ENCODE peak calls at places on chromosomes 16 and 17, in five cellular contexts. Y, O, W, A and J are unnamed samples.

GRCh38 chr17:78325076-78325712 is 34.7 kb downstream of the SOCS3 start:
- DNase-seq in Y (peak), O (no peak), W (no peak), A (peak), J (no peak)

GRCh38 chr16:64390102-64390501 is 731.8 kb downstream of the CDH11 start:
- DNase-seq in Y (no peak), O (no peak), W (no peak), A (no peak), J (no peak)

GRCh38 chr16:30032083-30032819 is 1.2 kb upstream of the TLCD3B start:
- DNase-seq in Y (peak), O (peak), W (peak), A (peak), J (peak)

GRCh38 chr17:72303787-72304733 is 183.2 kb downstream of the SOX9 start:
- DNase-seq in Y (no peak), O (no peak), W (no peak), A (no peak), J (no peak)

GRCh38 chr16:85524630-85525463 is 88.3 kb upstream of the GSE1 start:
- DNase-seq in Y (peak), O (peak), W (no peak), A (no peak), J (peak)

GRCh38 chr17:29933379-29933778 is 3.4 kb upstream of the SSH2 start:
- DNase-seq in Y (peak), O (no peak), W (no peak), A (peak), J (peak)

GRCh38 chr17:9472541-9472940 is 103.1 kb downstream of the STX8 start:
- DNase-seq in Y (no peak), O (no peak), W (no peak), A (peak), J (no peak)

GRCh38 chr17:57783338-57783742 is 38.2 kb upstream of the CCDC182 start:
- DNase-seq in Y (peak), O (no peak), W (peak), A (peak), J (peak)

DNA sequence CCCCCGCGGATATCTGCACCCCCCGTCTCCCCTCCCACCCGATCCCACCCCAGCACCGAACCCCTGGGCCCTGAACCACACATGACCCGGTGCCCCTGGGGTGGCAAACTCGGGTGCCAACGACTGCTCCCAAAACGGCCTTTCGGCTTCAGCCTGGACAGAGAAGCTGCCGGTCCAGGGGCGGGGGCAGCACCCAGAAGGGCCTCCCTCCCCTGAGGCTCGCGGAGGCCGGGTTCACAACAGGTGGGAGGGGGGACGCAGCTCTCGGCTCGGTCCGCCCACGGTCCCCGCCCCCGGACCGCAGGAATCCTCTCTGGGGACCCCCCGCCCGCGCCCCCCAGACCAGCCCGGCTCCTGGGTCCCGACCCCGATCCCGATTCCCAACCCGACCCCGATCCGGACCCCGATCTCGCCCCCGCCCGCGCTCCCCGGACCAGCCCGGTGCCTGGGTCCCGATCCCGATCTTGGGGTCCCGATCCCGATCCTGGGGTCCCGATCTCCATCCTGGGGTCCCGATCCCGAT is 608 bp downstream of the ABR start:
- DNase-seq in Y (peak), O (peak), W (no peak), A (peak), J (no peak)
- TF ChIP-seq EZH2 in Y (no peak), O (peak), W (no peak), A (no peak), J (no peak)

GRCh38 chr17:48579738-48580543 is 1.8 kb upstream of the HOXB4 start:
- DNase-seq in Y (no peak), O (no peak), W (no peak), A (no peak), J (peak)

GRCh38 chr17:48576479-48577309 is 1.5 kb downstream of the HOXB4 start:
- DNase-seq in Y (peak), O (no peak), W (peak), A (peak), J (peak)

GRCh38 chr17:48577946-48578615 is at the start of gene HOXB4:
- DNase-seq in Y (peak), O (no peak), W (peak), A (peak), J (peak)

GRCh38 chr17:48577330-48577945 is 712 bp downstream of the HOXB4 start:
- DNase-seq in Y (no peak), O (no peak), W (no peak), A (peak), J (peak)

DNA sequence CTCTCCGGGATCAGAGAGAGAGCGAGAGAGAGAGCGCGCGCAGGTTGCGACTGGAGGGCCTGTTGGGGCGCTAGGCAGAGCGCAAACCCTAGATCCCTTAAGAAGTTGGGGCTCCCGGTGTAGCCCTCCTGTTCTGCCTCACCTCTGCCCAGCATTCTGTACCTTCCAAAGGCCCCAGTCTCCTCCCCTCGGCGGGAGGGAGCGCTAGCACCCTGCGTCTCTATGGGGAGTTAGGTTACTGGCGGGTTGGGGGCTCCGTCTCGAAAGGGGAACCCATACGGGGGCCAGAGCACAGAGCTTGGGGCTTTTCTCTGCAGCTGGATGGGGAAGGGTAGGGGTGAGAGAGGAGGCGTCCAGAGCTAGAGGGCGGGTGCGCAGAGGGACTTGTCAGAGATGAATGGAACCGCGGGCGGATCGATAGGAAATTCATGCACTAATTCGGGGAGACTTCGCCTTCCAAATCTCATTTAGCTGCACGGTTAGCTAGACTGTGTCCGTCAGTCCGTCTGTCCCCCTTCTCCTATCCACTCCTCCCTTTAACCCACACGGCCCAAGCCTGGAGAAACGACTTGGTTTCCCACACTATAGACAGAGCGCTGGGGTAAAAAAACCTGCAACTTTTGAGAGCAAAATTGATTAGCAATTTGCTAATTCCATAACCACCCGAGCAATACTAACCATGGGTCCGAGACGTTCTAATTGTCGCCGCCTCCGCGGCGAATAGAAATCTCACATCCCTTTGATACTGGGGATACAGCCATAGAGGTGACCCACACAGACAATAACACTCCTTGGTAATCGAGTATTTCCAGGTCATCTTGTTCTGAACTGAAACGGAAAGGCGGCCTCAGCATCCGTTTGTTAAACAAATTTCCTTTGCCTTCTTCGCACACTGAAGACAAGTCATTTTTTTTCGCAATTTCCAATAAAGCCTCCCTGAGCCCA is 738 bp upstream of the HOXB4 start:
- DNase-seq in Y (no peak), O (no peak), W (peak), A (peak), J (peak)
- TF ChIP-seq EZH2 in Y (peak), O (no peak), W (no peak), A (no peak), J (no peak)

GRCh38 chr16:65621640-65622039 is 499.8 kb upstream of the CDH11 start:
- DNase-seq in Y (no peak), O (no peak), W (no peak), A (no peak), J (no peak)

GRCh38 chr16:65618335-65618734 is 496.5 kb upstream of the CDH11 start:
- DNase-seq in Y (no peak), O (no peak), W (no peak), A (no peak), J (no peak)

GRCh38 chr16:65617421-65617820 is 495.6 kb upstream of the CDH11 start:
- DNase-seq in Y (no peak), O (no peak), W (no peak), A (no peak), J (no peak)

GRCh38 chr16:65618931-65619330 is 497.1 kb upstream of the CDH11 start:
- DNase-seq in Y (no peak), O (no peak), W (no peak), A (no peak), J (no peak)

GRCh38 chr16:65619606-65620005 is 497.7 kb upstream of the CDH11 start:
- DNase-seq in Y (no peak), O (no peak), W (no peak), A (peak), J (no peak)
- TF ChIP-seq EZH2 in Y (no peak), O (no peak), W (no peak), A (no peak), J (no peak)

DNA sequence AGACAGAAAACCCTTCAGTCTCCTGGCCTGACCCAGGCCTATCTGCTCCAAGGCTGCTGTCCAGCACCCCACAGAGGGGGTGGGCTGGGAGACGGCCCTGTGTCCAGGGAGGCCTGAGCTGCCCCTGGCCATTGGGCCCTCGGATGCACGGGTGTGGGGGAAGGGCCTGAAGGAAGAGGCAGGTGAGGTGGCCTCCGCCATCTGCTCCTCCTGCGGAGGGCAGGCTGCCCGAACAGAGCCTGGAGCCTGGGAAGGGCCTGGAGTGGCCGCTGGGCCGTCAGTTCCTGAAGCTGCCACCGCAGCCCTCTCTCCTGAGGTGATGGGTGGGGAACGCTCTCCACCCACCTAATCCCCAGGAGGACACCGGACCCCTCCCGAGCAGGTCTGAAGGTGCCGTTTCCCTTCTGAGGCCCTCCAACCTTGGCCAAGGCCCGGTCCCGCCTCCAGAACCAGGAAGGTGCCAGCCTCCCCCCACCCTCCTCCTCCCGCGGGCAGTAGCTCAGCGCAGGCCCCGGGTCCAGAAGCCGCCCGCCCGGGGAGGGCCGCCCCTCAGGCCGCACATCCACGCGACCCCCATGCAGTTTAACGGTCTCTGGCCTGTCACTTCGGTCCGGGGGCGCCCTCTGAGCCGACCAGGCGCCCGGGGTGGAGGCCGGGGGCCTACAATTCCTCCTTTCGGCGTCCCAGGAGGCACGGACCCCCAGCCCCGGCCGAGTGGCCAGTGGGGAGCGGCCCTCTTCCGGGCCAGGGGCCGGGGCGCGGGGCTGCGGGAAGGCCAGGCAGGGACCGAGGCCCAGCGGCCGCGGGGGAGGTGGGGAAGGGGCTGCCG is 835 bp downstream of the FBXL16 start:
- DNase-seq in Y (peak), O (no peak), W (no peak), A (no peak), J (no peak)
- TF ChIP-seq EZH2 in Y (peak), O (no peak), W (no peak), A (peak), J (no peak)

GRCh38 chr16:1283996-1284592 is 25.3 kb upstream of the UBE2I start:
- DNase-seq in Y (no peak), O (no peak), W (no peak), A (no peak), J (no peak)

GRCh38 chr16:1288813-1289479 is 20.5 kb upstream of the UBE2I start:
- DNase-seq in Y (peak), O (no peak), W (peak), A (no peak), J (no peak)

GRCh38 chr16:1285669-1286491 is 23.6 kb upstream of the UBE2I start:
- DNase-seq in Y (no peak), O (no peak), W (no peak), A (no peak), J (no peak)

GRCh38 chr16:1287982-1288670 is 21.3 kb upstream of the UBE2I start:
- DNase-seq in Y (no peak), O (no peak), W (no peak), A (peak), J (no peak)

DNA sequence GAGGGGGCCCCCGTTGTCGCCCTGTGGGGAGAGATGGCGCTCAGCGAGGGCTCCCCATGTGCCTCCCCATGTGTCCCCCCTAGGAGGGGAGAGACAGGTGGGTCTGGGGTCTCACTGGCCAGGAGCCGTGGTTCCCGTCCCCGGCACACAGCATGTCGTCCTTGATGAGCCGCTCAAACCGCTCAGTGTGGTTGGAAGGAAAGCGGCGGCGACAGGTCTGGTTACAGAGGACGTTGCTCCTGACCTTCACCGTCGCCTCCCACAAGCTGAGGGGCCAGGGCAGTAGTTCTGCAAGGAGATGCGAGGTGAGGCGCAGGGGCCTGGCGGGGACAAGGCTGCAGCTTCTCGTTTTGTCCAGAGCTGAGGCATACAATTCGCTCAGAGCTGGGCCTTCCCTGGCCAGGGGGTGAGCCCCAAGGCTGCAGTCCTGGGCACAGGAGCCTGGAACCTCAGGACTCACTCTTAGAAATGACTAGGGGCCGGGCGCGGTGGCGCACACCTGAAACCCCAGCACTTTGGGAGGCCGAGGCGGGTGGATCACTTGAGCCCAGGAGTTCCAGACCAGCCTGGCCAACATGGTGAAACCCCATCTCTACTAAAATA is 22.8 kb upstream of the UBE2I start:
- DNase-seq in Y (no peak), O (no peak), W (no peak), A (no peak), J (no peak)
- TF ChIP-seq EZH2 in Y (no peak), O (no peak), W (peak), A (no peak), J (no peak)

GRCh38 chr17:64470676-64471075 is 21.8 kb downstream of the MILR1 start:
- DNase-seq in Y (peak), O (no peak), W (no peak), A (no peak), J (no peak)

GRCh38 chr17:64471440-64471839 is 22.5 kb downstream of the MILR1 start:
- DNase-seq in Y (no peak), O (no peak), W (no peak), A (no peak), J (no peak)

GRCh38 chr17:64460955-64461354 is 12.0 kb downstream of the MILR1 start:
- DNase-seq in Y (no peak), O (no peak), W (no peak), A (no peak), J (no peak)

GRCh38 chr17:64461788-64462187 is 12.9 kb downstream of the MILR1 start:
- DNase-seq in Y (no peak), O (no peak), W (no peak), A (no peak), J (no peak)

DNA sequence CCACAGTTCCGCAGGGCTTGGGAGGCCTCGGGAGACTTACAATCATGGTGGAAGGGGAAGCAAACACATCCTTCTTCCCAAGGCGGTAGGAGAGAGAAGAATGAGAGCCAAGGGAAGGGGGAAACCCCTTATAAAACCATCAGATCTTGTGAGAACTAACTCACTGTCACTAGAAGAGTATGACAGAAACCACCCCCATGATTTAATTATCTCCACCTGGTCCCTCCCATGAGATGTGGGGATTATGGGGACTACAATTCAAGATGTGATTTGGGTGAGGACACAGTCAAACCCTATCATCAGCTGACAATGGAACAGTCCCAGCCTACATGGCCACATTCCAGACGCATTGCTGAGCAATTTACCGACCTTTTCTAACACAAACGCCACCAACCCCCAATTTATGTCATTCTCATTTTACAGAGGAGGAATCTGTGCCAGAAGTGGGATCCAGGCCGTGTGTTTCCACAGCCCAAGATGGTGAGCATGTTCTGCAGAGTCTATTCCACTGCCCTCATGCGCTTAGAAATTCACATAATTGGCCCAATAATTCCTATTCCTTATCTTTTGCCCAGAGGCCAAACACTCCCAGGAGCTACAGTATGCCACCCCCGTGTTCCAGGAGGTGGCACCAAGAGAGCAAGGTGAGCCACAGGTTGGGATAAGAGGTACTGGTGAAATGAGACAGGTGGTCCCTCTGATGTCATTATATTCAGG is 17.3 kb downstream of the MILR1 start:
- DNase-seq in Y (peak), O (no peak), W (no peak), A (no peak), J (no peak)
- TF ChIP-seq EZH2 in Y (no peak), O (no peak), W (no peak), A (no peak), J (no peak)

GRCh38 chr17:180380-181212 is 854 bp downstream of the DOC2B start:
- DNase-seq in Y (peak), O (no peak), W (no peak), A (peak), J (no peak)
- TF ChIP-seq EZH2 in Y (peak), O (no peak), W (no peak), A (no peak), J (peak)

GRCh38 chr17:50200447-50201225 is 795 bp downstream of the COL1A1 start:
- DNase-seq in Y (peak), O (peak), W (peak), A (peak), J (peak)
- TF ChIP-seq EZH2 in Y (no peak), O (no peak), W (no peak), A (no peak), J (no peak)

DNA sequence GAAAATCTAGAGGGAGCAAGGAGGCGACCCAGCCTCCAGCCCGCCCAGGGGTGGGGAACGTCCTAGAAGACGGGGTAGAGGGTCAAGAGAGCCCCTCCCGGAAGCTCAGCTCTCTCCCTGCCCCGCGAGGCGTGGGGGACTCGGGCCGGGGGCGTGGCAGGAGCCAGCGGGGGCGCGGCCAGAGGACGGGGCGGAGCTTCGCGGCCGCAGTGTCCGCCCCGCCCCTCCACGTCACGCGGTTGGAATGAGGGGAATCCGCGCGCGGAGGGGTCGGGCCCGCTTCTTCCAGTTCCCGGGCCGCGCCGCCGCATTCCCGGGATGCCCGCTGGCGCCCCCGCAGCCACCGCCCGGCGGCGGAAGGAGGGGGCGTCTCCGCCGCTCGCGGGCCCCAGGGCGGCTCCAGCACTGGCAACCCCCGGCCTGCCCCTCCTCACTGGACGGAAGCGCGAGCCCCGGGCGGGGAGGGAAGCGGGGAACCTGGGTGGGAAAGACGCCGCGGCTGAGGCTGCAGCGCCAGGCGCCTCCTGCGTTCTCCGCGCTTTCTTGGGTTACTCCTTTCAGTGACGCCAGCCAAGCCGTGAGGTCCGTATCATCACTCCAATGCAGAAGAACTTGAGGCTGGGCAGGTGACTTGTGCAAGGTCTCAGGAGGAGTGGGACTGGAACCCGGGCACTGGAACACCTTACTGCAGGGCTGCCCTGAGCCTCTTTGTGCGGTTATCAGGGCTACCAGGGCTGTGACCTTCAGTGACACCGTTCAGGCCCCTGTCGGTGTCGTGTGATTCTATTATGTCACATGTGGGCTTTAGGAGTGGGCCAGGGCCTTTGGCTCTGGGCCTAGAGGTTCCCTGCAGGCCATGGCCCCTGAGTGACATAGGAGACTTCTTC is 4.3 kb downstream of the MYO1C start:
- DNase-seq in Y (peak), O (peak), W (peak), A (peak), J (peak)
- TF ChIP-seq EZH2 in Y (peak), O (no peak), W (no peak), A (no peak), J (no peak)